ENCODE peak calls at places on chromosomes 4 and X, in five cellular contexts. A is K562, M is HepG2, L is H1, I is SK-N-SH. J is an unnamed sample.

GRCh38 chr4:2220016-2220620 is 21.8 kb downstream of the HAUS3 start:
- DNase-seq in I (peak; percentile 63), M (peak; percentile 61), A (peak; percentile 67), L (no peak), J (peak; percentile 51)

GRCh38 chr4:104490770-104491395 is 3.8 kb downstream of the CXXC4 start:
- DNase-seq in A (peak; percentile 31), L (no peak), I (peak; percentile 81), M (peak; percentile 17), J (peak; percentile 44)

GRCh38 chr4:106614446-106614845 is 245.9 kb upstream of the GIMD1 start:
- DNase-seq in I (no peak), A (no peak), M (peak; percentile 5), L (no peak), J (no peak)

GRCh38 chr4:142262956-142263355 is 583.1 kb downstream of the INPP4B start:
- DNase-seq in I (no peak), A (no peak), M (no peak), L (no peak), J (no peak)

GRCh38 chrX:355329-356050 is 31.2 kb downstream of the PPP2R3B start:
- DNase-seq in I (no peak), L (no peak), A (no peak), M (no peak), J (no peak)

GRCh38 chrX:29662759-29663503 is 552.4 kb upstream of the MAGEB2 start:
- DNase-seq in M (peak; percentile 1), L (no peak), A (no peak), I (no peak), J (no peak)

GRCh38 chr4:165537028-165537648 is 158.3 kb downstream of the CPE start:
- DNase-seq in A (peak; percentile 47), L (peak; percentile 3), I (peak; percentile 32), M (peak; percentile 40), J (peak; percentile 58)

GRCh38 chr4:80878218-80878617 is 152.3 kb upstream of the BMP3 start:
- DNase-seq in A (no peak), I (no peak), L (no peak), M (no peak), J (no peak)

GRCh38 chr4:45638641-45639040 is 485.2 kb downstream of the GABRG1 start:
- DNase-seq in M (no peak), A (no peak), I (no peak), L (no peak), J (no peak)

GRCh38 chr4:116391020-116391419 is 694.4 kb downstream of the TRAM1L1 start:
- DNase-seq in L (no peak), I (no peak), M (no peak), A (no peak), J (no peak)

GRCh38 chr4:153485374-153485773 is 19.2 kb downstream of the TMEM131L start:
- DNase-seq in I (no peak), L (no peak), A (no peak), M (no peak), J (peak; percentile 40)

GRCh38 chr4:122010610-122011009 is 58.8 kb upstream of the TRPC3 start:
- DNase-seq in A (no peak), M (no peak), L (no peak), I (no peak), J (no peak)

GRCh38 chr4:3819210-3819919 is 53.2 kb downstream of the ADRA2C start:
- DNase-seq in I (no peak), M (peak; percentile 94), L (no peak), A (no peak), J (no peak)

GRCh38 chr4:53365121-53365485 is 758 bp downstream of the SCFD2 start:
- DNase-seq in M (peak; percentile 11), I (peak; percentile 50), A (peak; percentile 19), L (no peak), J (no peak)
- TF ChIP-seq JUND in M (no peak), I (no peak), A (no peak), L (no peak), J (no peak)

GRCh38 chr4:157204634-157205244 is 15.8 kb upstream of the GRIA2 start:
- DNase-seq in L (peak; percentile 49), A (peak; percentile 39), M (peak; percentile 24), I (peak; percentile 30), J (no peak)
- TF ChIP-seq JUND in L (no peak), A (no peak), M (no peak), I (no peak), J (no peak)

GRCh38 chr4:55675196-55675793 is 39.2 kb upstream of the NMU start:
- DNase-seq in A (no peak), M (no peak), I (no peak), L (no peak), J (no peak)

GRCh38 chr4:55668449-55668848 is 32.4 kb upstream of the NMU start:
- DNase-seq in I (no peak), L (no peak), A (no peak), M (no peak), J (no peak)

GRCh38 chr4:55671667-55672066 is 35.6 kb upstream of the NMU start:
- DNase-seq in I (no peak), A (no peak), M (no peak), L (no peak), J (no peak)

GRCh38 chr4:55670695-55671094 is 34.6 kb upstream of the NMU start:
- DNase-seq in I (no peak), A (peak; percentile 47), M (no peak), L (no peak), J (no peak)

GRCh38 chr4:55673424-55673823 is 37.3 kb upstream of the NMU start:
- DNase-seq in A (no peak), I (no peak), M (no peak), L (no peak), J (no peak)
- TF ChIP-seq JUND in A (no peak), I (no peak), M (no peak), L (no peak), J (no peak)

DNA sequence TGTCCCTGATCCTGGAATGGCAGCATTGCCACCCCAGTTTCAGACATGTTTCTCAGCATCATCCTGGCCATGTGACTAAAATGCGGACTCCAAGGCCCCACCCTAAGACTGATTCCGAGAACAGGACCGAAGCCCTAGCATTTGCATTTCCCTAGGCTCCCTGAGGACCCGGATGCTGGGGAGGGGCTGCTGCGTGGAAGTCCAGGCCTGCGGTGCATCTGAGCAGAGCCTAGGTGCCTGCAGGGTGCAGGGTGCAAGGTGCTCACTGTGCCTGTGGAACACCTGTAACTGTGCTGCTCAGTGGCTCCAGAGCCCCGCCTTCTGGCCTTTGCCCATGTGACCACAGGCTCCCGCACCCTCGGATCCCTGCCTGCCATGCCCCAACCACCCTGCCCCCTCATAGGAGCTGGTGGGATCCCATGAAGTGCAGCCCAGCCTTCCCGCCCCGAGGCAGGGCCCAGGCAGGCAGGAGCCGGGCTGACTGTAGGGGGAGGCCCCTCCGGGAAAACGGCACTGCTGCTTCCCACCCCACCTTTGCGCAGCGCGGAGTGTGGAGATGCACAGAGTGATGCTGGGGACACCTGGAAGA is 14.9 kb downstream of the PNMA6F start:
- DNase-seq in L (no peak), M (no peak), A (no peak), I (no peak), J (no peak)
- TF ChIP-seq JUND in L (no peak), M (no peak), A (no peak), I (no peak), J (no peak)

GRCh38 chrX:48834383-48834709 is 1.1 kb downstream of the PCSK1N start:
- DNase-seq in L (no peak), A (no peak), M (no peak), I (peak; percentile 44), J (peak; percentile 3)
- TF ChIP-seq JUND in L (no peak), A (no peak), M (no peak), I (no peak), J (no peak)

GRCh38 chr4:47531241-47531953 is 46.3 kb downstream of the ATP10D start:
- DNase-seq in L (no peak), I (no peak), M (peak; percentile 16), A (no peak), J (peak; percentile 11)
- TF ChIP-seq JUND in L (no peak), I (no peak), M (no peak), A (no peak), J (no peak)

GRCh38 chr4:53489279-53489889 is 101.9 kb downstream of the LNX1 start:
- DNase-seq in M (no peak), A (peak; percentile 46), I (no peak), L (no peak), J (no peak)
- TF ChIP-seq JUND in M (no peak), A (peak; percentile 89), I (peak; percentile 32), L (no peak), J (no peak)

DNA sequence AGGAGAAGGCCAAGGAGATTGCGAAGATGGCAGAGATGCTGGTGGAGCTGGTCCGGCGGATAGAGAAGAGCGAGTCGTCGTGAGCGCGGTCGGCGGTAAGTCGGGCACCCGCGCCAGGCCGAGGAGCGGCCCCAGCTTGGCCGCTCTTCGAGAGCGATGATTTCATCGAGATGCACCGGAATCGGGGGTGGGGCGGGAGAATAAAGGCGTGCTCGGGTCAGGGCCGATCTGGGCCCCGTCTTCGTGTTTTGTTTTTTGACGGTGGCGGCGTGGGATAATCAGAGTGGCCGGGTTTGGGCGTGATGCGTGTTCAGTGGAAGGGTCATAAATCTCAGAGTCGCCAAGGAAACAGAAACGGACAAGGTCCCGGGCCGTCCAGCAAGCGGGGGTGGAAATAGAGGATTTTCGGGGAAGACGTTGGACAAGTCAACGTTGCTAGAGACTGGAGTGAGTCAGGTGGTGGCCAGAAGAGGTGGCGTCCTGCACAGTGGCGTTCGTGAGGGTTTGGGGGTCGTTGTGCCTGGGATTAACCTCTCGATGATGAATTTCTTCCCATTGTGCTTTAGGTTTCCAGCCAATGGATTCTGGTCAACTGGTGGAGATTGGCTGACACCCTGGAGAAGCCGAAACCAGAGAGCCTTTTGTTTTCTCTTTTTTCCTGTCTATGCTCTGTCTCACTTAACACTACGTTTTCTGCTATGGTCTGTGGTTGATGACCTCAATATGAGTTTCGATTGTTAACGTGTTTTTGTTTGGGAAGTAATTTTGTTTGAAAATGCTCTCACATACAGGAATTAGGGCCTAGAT is 882 bp downstream of the MRFAP1 start:
- DNase-seq in M (no peak), L (no peak), A (peak; percentile 65), I (peak; percentile 67), J (no peak)
- TF ChIP-seq JUND in M (no peak), L (no peak), A (no peak), I (no peak), J (no peak)

DNA sequence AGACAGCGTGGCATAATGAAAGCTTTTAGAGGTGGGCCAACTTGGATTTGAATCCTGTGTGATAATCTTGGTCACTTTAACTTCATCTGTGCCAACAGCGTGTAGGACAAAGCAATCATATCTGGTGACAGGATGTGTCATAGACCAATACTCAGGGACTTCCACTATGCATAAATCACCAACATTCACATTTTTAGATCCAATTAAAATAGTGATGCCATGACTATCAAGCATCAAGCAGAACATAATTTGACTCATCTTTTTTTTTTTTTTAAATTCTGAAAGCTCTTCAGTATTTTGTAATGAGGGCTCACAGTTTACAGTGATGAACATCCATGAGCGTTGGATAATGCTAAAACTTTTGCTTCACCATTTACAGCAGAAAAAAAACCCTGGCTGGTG is 27.3 kb upstream of the RAPGEF2 start:
- DNase-seq in L (no peak), A (no peak), I (no peak), M (no peak), J (no peak)
- TF ChIP-seq JUND in L (no peak), A (no peak), I (peak; percentile 69), M (no peak), J (no peak)